ENCODE peak calls at places on chromosomes 12 and 14, in eight cellular contexts. H, F, S, W, I, Q, L and X are unnamed samples.

GRCh38 chr12:31406345-31406744 is 80.4 kb upstream of the SINHCAF start:
- DNase-seq in S (no peak), H (no peak), Q (no peak), W (no peak), L (no peak), F (no peak), I (no peak), X (no peak)

GRCh38 chr12:32483499-32483898 is 84.1 kb downstream of the FGD4 start:
- DNase-seq in W (no peak), F (peak; percentile 24), Q (no peak), S (no peak), L (no peak), H (no peak), I (no peak), X (peak; percentile 24)

GRCh38 chr14:23009939-23010718 is at the start of gene C14orf93:
- DNase-seq in F (peak; percentile 75), H (peak; percentile 94), Q (no peak), L (no peak), S (peak; percentile 84), W (peak; percentile 91), I (peak; percentile 90), X (peak; percentile 90)

GRCh38 chr12:53995311-53996187 is 4.4 kb upstream of the HOXC9 start:
- DNase-seq in I (no peak), F (peak; percentile 76), Q (peak; percentile 91), W (no peak), H (no peak), L (no peak), S (no peak), X (peak; percentile 51)

GRCh38 chr12:118391424-118391823 is 15.1 kb downstream of the SUDS3 start:
- DNase-seq in Q (no peak), L (no peak), I (no peak), W (no peak), H (no peak), F (no peak), S (no peak), X (no peak)

GRCh38 chr12:63163542-63163941 is 12.5 kb upstream of the AVPR1A start:
- DNase-seq in L (no peak), H (no peak), I (no peak), Q (no peak), W (no peak), S (no peak), F (no peak), X (no peak)

GRCh38 chr14:102390486-102390885 is 27.7 kb downstream of the TECPR2 start:
- DNase-seq in W (no peak), F (no peak), H (no peak), Q (no peak), L (no peak), S (no peak), I (no peak), X (no peak)

GRCh38 chr14:71610149-71610548 is 322.1 kb upstream of the RGS6 start:
- DNase-seq in S (no peak), H (no peak), Q (no peak), W (no peak), F (no peak), L (no peak), I (no peak), X (no peak)

GRCh38 chr14:82159624-82160023 is 626.0 kb upstream of the SEL1L start:
- DNase-seq in S (no peak), W (no peak), F (no peak), H (no peak), I (no peak), L (no peak), Q (no peak), X (no peak)

GRCh38 chr12:30813741-30814687 is 59.3 kb upstream of the CAPRIN2 start:
- DNase-seq in I (no peak), L (no peak), Q (no peak), S (no peak), W (no peak), H (no peak), F (no peak), X (no peak)

GRCh38 chr12:89856431-89856830 is 147.8 kb upstream of the ATP2B1 start:
- DNase-seq in S (no peak), I (no peak), F (no peak), Q (no peak), H (no peak), W (no peak), L (no peak), X (no peak)

GRCh38 chr12:120759591-120760348 is 34.1 kb downstream of the ACADS start:
- DNase-seq in Q (no peak), S (no peak), L (no peak), F (no peak), W (no peak), I (no peak), H (no peak), X (no peak)

GRCh38 chr12:120758798-120759590 is 33.4 kb downstream of the ACADS start:
- DNase-seq in I (no peak), F (no peak), L (no peak), H (no peak), W (no peak), Q (no peak), S (no peak), X (no peak)

GRCh38 chr12:120761581-120761980 is 36.0 kb downstream of the ACADS start:
- DNase-seq in S (no peak), F (no peak), L (peak; percentile 60), Q (no peak), W (no peak), H (no peak), I (no peak), X (no peak)

GRCh38 chr12:120762093-120762492 is 36.5 kb downstream of the ACADS start:
- DNase-seq in L (no peak), S (no peak), Q (no peak), H (no peak), I (no peak), W (no peak), F (no peak), X (no peak)

DNA sequence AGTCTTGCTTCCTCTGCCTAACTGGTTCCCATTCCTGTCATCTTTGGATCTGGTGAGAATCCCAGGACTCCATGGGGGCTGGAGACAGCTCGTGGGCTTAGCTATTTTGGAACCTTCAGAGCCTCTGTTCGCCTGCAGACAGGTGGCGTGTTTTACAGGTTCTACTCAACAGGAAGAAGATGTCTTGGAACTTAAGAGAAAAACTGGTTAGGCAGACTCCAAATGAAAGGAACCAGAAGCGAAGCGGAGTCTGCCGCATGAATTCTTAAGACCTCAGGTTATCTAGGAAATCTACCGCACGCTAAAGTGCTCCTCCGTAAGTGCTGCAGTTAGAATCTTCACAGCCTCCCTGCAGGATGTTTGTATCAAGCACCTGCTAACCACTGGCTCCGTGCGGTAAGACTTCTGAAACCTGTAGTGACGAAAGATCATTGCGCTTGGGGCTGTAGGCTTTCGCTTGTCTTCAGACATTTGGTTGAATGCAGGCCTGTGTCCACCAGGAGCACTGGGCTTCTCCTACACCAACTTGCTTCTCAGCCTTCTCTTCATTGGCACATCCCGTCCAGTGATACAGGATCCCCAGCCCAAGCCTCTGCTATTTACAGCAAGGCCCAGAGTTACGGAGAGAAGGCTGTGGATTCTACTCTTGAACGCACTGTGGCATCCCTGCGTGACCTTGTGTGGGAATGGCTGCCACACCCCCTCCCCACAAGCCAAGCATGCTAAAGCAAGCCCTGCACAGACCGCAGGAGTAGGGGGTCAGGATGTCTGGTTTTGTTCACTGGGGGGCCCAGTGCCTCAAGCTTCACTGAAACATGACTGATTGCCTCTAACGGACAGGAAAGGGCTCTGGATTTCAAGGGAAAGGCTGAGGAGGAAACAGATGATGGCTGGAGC is 35.0 kb downstream of the ACADS start:
- DNase-seq in S (no peak), L (no peak), H (no peak), W (no peak), Q (no peak), I (no peak), F (no peak), X (no peak)
- H3K36me3 ChIP-seq in S (peaks cover 26% of the 10 kb centered on the region), L (no peaks in the 10 kb centered on the region), H (peaks cover 41% of the 10 kb centered on the region), W (peaks cover 47% of the 10 kb centered on the region), Q (no peaks in the 10 kb centered on the region), I (no peaks in the 10 kb centered on the region), F (peaks cover 16% of the 10 kb centered on the region), X (no peaks in the 10 kb centered on the region)

DNA sequence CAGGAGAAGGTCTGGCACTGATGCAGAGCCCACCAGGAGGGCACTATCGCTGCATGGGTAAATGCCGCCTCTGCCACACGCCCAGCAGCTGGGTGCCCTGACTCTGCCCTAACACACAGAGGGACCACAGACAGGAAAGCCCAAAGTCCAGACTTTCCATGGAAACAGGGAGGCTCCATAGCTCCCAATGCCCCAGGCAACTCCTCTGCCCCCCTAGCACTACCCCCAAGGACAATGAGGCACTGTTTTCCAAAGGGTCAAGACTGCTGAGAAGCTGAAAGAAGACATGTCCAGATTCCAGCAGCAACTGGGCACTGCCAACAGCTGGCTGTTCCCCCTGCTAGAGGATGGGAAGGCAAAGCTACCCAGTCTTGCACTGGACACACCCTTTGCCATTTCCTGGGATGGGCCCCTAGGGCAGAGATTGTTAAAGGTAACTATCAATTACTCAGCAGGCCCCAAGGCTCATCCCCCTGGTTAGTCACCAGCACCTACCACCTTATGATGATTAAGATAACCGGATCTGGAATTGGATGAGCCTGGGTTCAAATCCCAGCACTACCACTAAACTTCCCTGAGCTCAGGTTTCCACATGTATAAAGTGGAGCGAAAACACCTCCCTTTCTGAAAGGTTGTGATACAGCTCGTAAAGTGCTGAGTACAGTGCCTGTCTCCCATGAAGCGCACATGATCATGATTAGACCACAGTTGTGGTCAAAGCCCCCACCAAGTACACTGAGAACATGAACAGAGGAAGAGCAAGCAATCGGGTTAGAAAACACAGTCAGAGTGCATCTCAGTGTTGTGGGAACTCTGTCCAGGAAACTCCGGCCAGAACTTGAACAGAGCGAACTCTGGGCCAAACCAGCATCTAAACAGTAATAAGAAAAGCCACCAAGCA is 3.3 kb downstream of the PXN start:
- DNase-seq in W (no peak), I (peak; percentile 38), S (no peak), Q (peak; percentile 80), F (peak; percentile 63), L (no peak), H (no peak), X (no peak)
- H3K36me3 ChIP-seq in W (peaks cover 5% of the 10 kb centered on the region), I (no peaks in the 10 kb centered on the region), S (no peaks in the 10 kb centered on the region), Q (no peaks in the 10 kb centered on the region), F (no peaks in the 10 kb centered on the region), L (no peaks in the 10 kb centered on the region), H (no peaks in the 10 kb centered on the region), X (no peaks in the 10 kb centered on the region)

GRCh38 chr12:120167529-120168095 is 26.9 kb downstream of the GCN1 start:
- DNase-seq in I (no peak), L (no peak), Q (no peak), W (no peak), F (no peak), S (no peak), H (no peak), X (no peak)

GRCh38 chr12:120168337-120168736 is 26.2 kb downstream of the GCN1 start:
- DNase-seq in Q (no peak), F (no peak), W (no peak), H (no peak), L (no peak), I (no peak), S (no peak), X (no peak)

GRCh38 chr12:120170631-120171030 is 23.9 kb downstream of the GCN1 start:
- DNase-seq in W (no peak), S (no peak), Q (no peak), I (no peak), L (no peak), F (no peak), H (no peak), X (no peak)

GRCh38 chr12:120172053-120172452 is 22.5 kb downstream of the GCN1 start:
- DNase-seq in F (no peak), W (no peak), H (no peak), S (no peak), Q (no peak), L (no peak), I (no peak), X (no peak)

GRCh38 chr12:120169946-120170345 is 24.6 kb downstream of the GCN1 start:
- DNase-seq in S (no peak), W (no peak), F (no peak), Q (no peak), H (no peak), L (no peak), I (no peak), X (no peak)
- H3K36me3 ChIP-seq in S (peaks cover 77% of the 10 kb centered on the region), W (peaks cover 99% of the 10 kb centered on the region), F (peaks cover 88% of the 10 kb centered on the region), Q (peaks cover 5% of the 10 kb centered on the region), H (peaks cover 99% of the 10 kb centered on the region), L (peaks cover 1% of the 10 kb centered on the region), I (peaks cover 23% of the 10 kb centered on the region), X (peaks cover 14% of the 10 kb centered on the region)

GRCh38 chr12:115975411-115975810 is 302.1 kb downstream of the MED13L start:
- DNase-seq in F (no peak), S (no peak), L (no peak), H (no peak), I (no peak), W (no peak), Q (no peak), X (no peak)
- H3K36me3 ChIP-seq in F (peaks cover 45% of the 10 kb centered on the region), S (peaks cover 36% of the 10 kb centered on the region), L (no peaks in the 10 kb centered on the region), H (peaks cover 72% of the 10 kb centered on the region), I (peaks cover 2% of the 10 kb centered on the region), W (peaks cover 97% of the 10 kb centered on the region), Q (peaks cover 17% of the 10 kb centered on the region), X (no peaks in the 10 kb centered on the region)